ENCODE peak calls at places on chromosome 21, in nine cellular contexts. L is MCF 10A; V is iPS-NIHi11; N is C1 segment of cervical spinal cord; T is stimulated activated CD4-positive, alpha-beta T cell treated with anti-CD3 and anti-CD28 coated beads, Interleukin-4, amount 100 ng/mL, for 4 hours; W is ovary; X is HTR-8/SVneo; Z is fibroblast of lung; M is T-helper 9 cell. Q is an unnamed sample.

GRCh38 chr21:45622416-45623097 is 21.0 kb upstream of the PCBP3 start:
- DNase-seq in M (no peak), L (no peak), V (no peak), Z (no peak), W (no peak), N (no peak), T (no peak), X (no peak), Q (no peak)

GRCh38 chr21:43573921-43574320 is 85.4 kb downstream of the HSF2BP start:
- DNase-seq in V (no peak), W (no peak), X (no peak), N (no peak), T (no peak), M (no peak), Z (no peak), L (no peak), Q (no peak)

GRCh38 chr21:41653944-41654625 is 112.8 kb downstream of the RIPK4 start:
- DNase-seq in V (no peak), M (no peak), Z (peak), X (no peak), T (no peak), W (no peak), N (no peak), L (peak), Q (no peak)

GRCh38 chr21:39660596-39660995 is 47.9 kb downstream of the B3GALT5 start:
- DNase-seq in M (no peak), W (peak), V (no peak), X (peak), Z (peak), N (no peak), L (peak), T (no peak), Q (no peak)

GRCh38 chr21:23968722-23969647 is 1638.3 kb downstream of the MRPL39 start:
- DNase-seq in Z (peak), V (peak), W (no peak), L (peak), N (no peak), T (peak), X (peak), M (peak), Q (no peak)

GRCh38 chr21:26961704-26962103 is 5.2 kb downstream of the ADAMTS5 start:
- DNase-seq in L (peak), M (no peak), W (peak), T (no peak), N (no peak), V (peak), X (no peak), Z (no peak), Q (no peak)

GRCh38 chr21:27060190-27060589 is 93.3 kb upstream of the ADAMTS5 start:
- DNase-seq in L (peak), W (no peak), T (no peak), M (no peak), X (no peak), N (no peak), V (no peak), Z (peak), Q (no peak)

GRCh38 chr21:43731891-43732711 is 13.2 kb downstream of the PDXK start:
- DNase-seq in M (no peak), N (peak), Z (peak), W (peak), L (peak), T (no peak), V (no peak), X (no peak), Q (no peak)

GRCh38 chr21:45872471-45872870 is 109.1 kb upstream of the COL6A1 start:
- DNase-seq in Z (no peak), N (no peak), T (no peak), X (no peak), W (no peak), V (no peak), L (no peak), M (no peak), Q (no peak)

GRCh38 chr21:29829514-29830255 is 110.1 kb downstream of the GRIK1 start:
- DNase-seq in V (no peak), W (no peak), X (no peak), N (no peak), Z (peak), M (no peak), T (no peak), L (peak), Q (no peak)

GRCh38 chr21:21188513-21189188 is 190.4 kb downstream of the NCAM2 start:
- DNase-seq in Z (no peak), W (no peak), V (no peak), M (no peak), T (no peak), X (no peak), N (no peak), L (no peak), Q (no peak)

GRCh38 chr21:36044056-36044455 is 16.3 kb downstream of the SETD4 start:
- DNase-seq in X (no peak), W (no peak), V (no peak), T (no peak), L (no peak), M (no peak), N (no peak), Z (no peak), Q (no peak)

GRCh38 chr21:25515484-25516405 is 91.5 kb downstream of the MRPL39 start:
- DNase-seq in Z (peak), V (no peak), X (no peak), L (no peak), W (no peak), M (no peak), T (no peak), N (no peak), Q (no peak)

GRCh38 chr21:45559216-45560105 is 17.2 kb upstream of the SLC19A1 start:
- DNase-seq in W (no peak), L (no peak), X (no peak), N (no peak), Z (no peak), M (no peak), T (no peak), V (peak), Q (no peak)

GRCh38 chr21:36917487-36918158 is 48.8 kb downstream of the HLCS start:
- DNase-seq in M (no peak), T (no peak), W (no peak), V (peak), Z (peak), L (peak), N (no peak), X (peak), Q (no peak)

GRCh38 chr21:40507978-40508377 is 339.0 kb downstream of the DSCAM start:
- DNase-seq in V (no peak), L (peak), X (no peak), W (no peak), N (no peak), T (no peak), M (no peak), Z (peak), Q (no peak)

GRCh38 chr21:43027846-43028731 is 47.5 kb downstream of the CBS start:
- DNase-seq in T (no peak), L (no peak), N (no peak), X (no peak), M (no peak), Z (no peak), V (no peak), W (no peak), Q (no peak)

GRCh38 chr21:42941696-42942085 is 16.3 kb upstream of the ERVH48-1 start:
- DNase-seq in Z (no peak), X (no peak), W (no peak), V (no peak), M (no peak), N (no peak), L (peak), T (no peak), Q (no peak)

GRCh38 chr21:31198575-31198974 is 145.5 kb downstream of the TIAM1 start:
- DNase-seq in T (no peak), Z (peak), M (no peak), L (peak), N (no peak), X (peak), V (peak), W (no peak), Q (no peak)

GRCh38 chr21:45864436-45864835 is 117.1 kb upstream of the COL6A1 start:
- DNase-seq in W (no peak), Z (peak), T (no peak), X (no peak), L (no peak), V (no peak), M (no peak), N (no peak), Q (no peak)

GRCh38 chr21:29943885-29944284 is 4.1 kb upstream of the GRIK1 start:
- DNase-seq in L (peak), M (no peak), W (no peak), T (no peak), V (no peak), X (no peak), Z (no peak), N (no peak), Q (no peak)

GRCh38 chr21:14675774-14676530 is 129.8 kb upstream of the SAMSN1 start:
- DNase-seq in T (no peak), X (no peak), M (no peak), W (no peak), L (no peak), Z (no peak), V (no peak), N (no peak), Q (no peak)

GRCh38 chr21:14683021-14683420 is 136.9 kb upstream of the SAMSN1 start:
- DNase-seq in L (no peak), Z (no peak), M (no peak), N (no peak), T (no peak), X (no peak), W (no peak), V (no peak), Q (no peak)

GRCh38 chr21:44789880-44790279 is 11.7 kb downstream of the UBE2G2 start:
- DNase-seq in V (no peak), N (no peak), M (no peak), L (no peak), W (no peak), Z (peak), X (no peak), T (no peak), Q (no peak)

GRCh38 chr21:26655466-26655865 is 82.4 kb upstream of the CYYR1 start:
- DNase-seq in T (no peak), M (no peak), Z (no peak), N (no peak), W (no peak), V (no peak), L (no peak), X (no peak), Q (no peak)

GRCh38 chr21:41895643-41896493 is 16.7 kb upstream of the PRDM15 start:
- DNase-seq in N (no peak), Z (peak), W (no peak), X (no peak), L (no peak), M (peak), T (peak), V (peak), Q (no peak)

GRCh38 chr21:46003575-46004007 is 22.0 kb downstream of the COL6A1 start:
- DNase-seq in W (peak), T (no peak), N (no peak), V (no peak), M (no peak), X (no peak), L (no peak), Z (no peak), Q (no peak)

GRCh38 chr21:26148834-26149354 is 21.7 kb downstream of the APP start:
- DNase-seq in M (no peak), L (no peak), Z (peak), N (no peak), T (no peak), W (no peak), X (no peak), V (no peak), Q (no peak)

GRCh38 chr21:15514073-15514946 is 215.5 kb upstream of the USP25 start:
- DNase-seq in W (no peak), N (no peak), L (no peak), M (peak), T (peak), Z (no peak), V (no peak), X (no peak), Q (no peak)

GRCh38 chr21:42149656-42150457 is 69.1 kb upstream of the ABCG1 start:
- DNase-seq in X (no peak), W (no peak), V (no peak), T (no peak), N (no peak), Z (no peak), M (no peak), L (no peak), Q (no peak)

GRCh38 chr21:34100789-34101188 is 27.4 kb downstream of the MRPS6 start:
- DNase-seq in V (no peak), L (no peak), W (no peak), N (no peak), M (no peak), Z (peak), T (no peak), X (no peak), Q (no peak)

GRCh38 chr21:33543505-33544129 is 779 bp downstream of the SON start:
- DNase-seq in W (no peak), L (no peak), X (no peak), V (peak), M (peak), T (peak), N (no peak), Z (no peak), Q (peak)

GRCh38 chr21:28632718-28633408 is 359.8 kb downstream of the LTN1 start:
- DNase-seq in T (no peak), X (peak), L (peak), V (no peak), N (no peak), M (no peak), Z (peak), W (no peak), Q (no peak)

GRCh38 chr21:41426656-41427311 is 745 bp downstream of the MX1 start:
- DNase-seq in M (no peak), T (peak), Z (no peak), L (no peak), X (no peak), N (no peak), W (peak), V (peak), Q (no peak)

GRCh38 chr21:28548291-28548690 is 444.4 kb downstream of the LTN1 start:
- DNase-seq in W (no peak), T (no peak), X (no peak), N (no peak), Z (peak), V (no peak), L (no peak), M (no peak), Q (no peak)

Q was measured in gastrocnemius medialis.